ENCODE peak calls at places on chromosome 17, in four cellular contexts. V is cardiac muscle cell, E is adrenal gland, Q is fibroblast of lung. C is an unnamed sample.

GRCh38 chr17:4230142-4230541 is 33.6 kb downstream of the ANKFY1 start:
- DNase-seq in E (peak), V (peak), Q (peak), C (peak)

GRCh38 chr17:14019186-14019956 is 49.9 kb upstream of the COX10 start:
- DNase-seq in V (peak), Q (peak), E (no peak), C (no peak)

GRCh38 chr17:41377546-41377945 is 4.6 kb downstream of the KRT34 start:
- DNase-seq in E (no peak), Q (no peak), V (peak), C (no peak)

GRCh38 chr17:76528528-76529223 is 8.8 kb downstream of the CYGB start:
- DNase-seq in Q (peak), V (peak), E (no peak), C (no peak)

GRCh38 chr17:45759761-45760160 is 24.4 kb upstream of the CRHR1 start:
- DNase-seq in E (no peak), V (no peak), Q (no peak), C (no peak)

GRCh38 chr17:65078441-65079160 is 22.1 kb upstream of the GNA13 start:
- DNase-seq in V (peak), E (no peak), Q (peak), C (no peak)

GRCh38 chr17:42459983-42460300 is 1.3 kb downstream of the ATP6V0A1 start:
- DNase-seq in Q (peak), E (peak), V (peak), C (no peak)

GRCh38 chr17:16585796-16586195 is 16.8 kb upstream of the ZNF287 start:
- DNase-seq in E (no peak), V (peak), Q (peak), C (no peak)

GRCh38 chr17:46059457-46059856 is 60.4 kb downstream of the STH start:
- DNase-seq in E (no peak), V (no peak), Q (no peak), C (no peak)

GRCh38 chr17:36602030-36602737 is 801 bp downstream of the MRM1 start:
- DNase-seq in Q (no peak), E (no peak), V (peak), C (no peak)

GRCh38 chr17:32917842-32918241 is 10.1 kb upstream of the TMEM98 start:
- DNase-seq in Q (no peak), V (no peak), E (no peak), C (no peak)

GRCh38 chr17:59753522-59754467 is 46.3 kb downstream of the VMP1 start:
- DNase-seq in E (no peak), V (peak), Q (peak), C (no peak)

GRCh38 chr17:4175921-4176802 is 33.2 kb downstream of the CYB5D2 start:
- DNase-seq in V (no peak), E (no peak), Q (peak), C (no peak)

GRCh38 chr17:50922107-50922506 is 56.0 kb upstream of the TOB1 start:
- DNase-seq in V (no peak), Q (no peak), E (no peak), C (no peak)

GRCh38 chr17:16304832-16305231 is 48.4 kb downstream of the CENPV start:
- DNase-seq in E (no peak), V (peak), Q (peak), C (no peak)

GRCh38 chr17:40309938-40310510 is 1.0 kb downstream of the RARA start:
- DNase-seq in Q (no peak), E (no peak), V (no peak), C (no peak)

GRCh38 chr17:49443862-49444261 is 29.2 kb upstream of the PHB1 start:
- DNase-seq in Q (no peak), V (peak), E (no peak), C (no peak)

GRCh38 chr17:1779571-1780074 is 17.8 kb downstream of the SERPINF1 start:
- DNase-seq in E (peak), V (peak), Q (peak), C (peak)

GRCh38 chr17:69326302-69327059 is 452 bp downstream of the ABCA5 start:
- DNase-seq in Q (peak), V (peak), E (no peak), C (peak)

GRCh38 chr17:37446027-37446426 is 39.3 kb downstream of the TADA2A start:
- DNase-seq in V (no peak), Q (no peak), E (no peak), C (peak)

GRCh38 chr17:62792122-62792800 is 15.9 kb downstream of the MARCHF10 start:
- DNase-seq in V (peak), Q (peak), E (peak), C (no peak)

GRCh38 chr17:55238931-55239297 is 25.8 kb upstream of the HLF start:
- DNase-seq in Q (no peak), E (peak), V (no peak), C (peak)

GRCh38 chr17:70184770-70185169 is 15.4 kb downstream of the KCNJ2 start:
- DNase-seq in Q (peak), E (peak), V (peak), C (peak)

GRCh38 chr17:41382396-41382795 is 290 bp upstream of the KRT34 start:
- DNase-seq in V (no peak), Q (peak), E (no peak), C (no peak)

GRCh38 chr17:71208111-71208704 is 912.6 kb upstream of the SOX9 start:
- DNase-seq in E (no peak), Q (peak), V (peak), C (no peak)

GRCh38 chr17:77282524-77283515 is 142.1 kb downstream of the SEC14L1 start:
- DNase-seq in V (peak), E (no peak), Q (peak), C (no peak)

GRCh38 chr17:80791758-80792284 is 199.8 kb upstream of the CHMP6 start:
- DNase-seq in V (peak), Q (peak), E (peak), C (peak)

GRCh38 chr17:38730526-38731379 is 612 bp downstream of the CISD3 start:
- DNase-seq in V (peak), Q (peak), E (peak), C (no peak)

GRCh38 chr17:77353684-77354419 is 213.1 kb downstream of the SEC14L1 start:
- DNase-seq in E (no peak), Q (no peak), V (peak), C (no peak)

GRCh38 chr17:59812139-59812538 is 80.6 kb downstream of the TUBD1 start:
- DNase-seq in Q (no peak), E (no peak), V (no peak), C (no peak)

GRCh38 chr17:65688307-65688706 is 126.9 kb upstream of the AXIN2 start:
- DNase-seq in Q (no peak), E (no peak), V (no peak), C (no peak)

GRCh38 chr17:77370536-77370935 is 229.8 kb downstream of the SEC14L1 start:
- DNase-seq in Q (no peak), E (peak), V (no peak), C (no peak)

GRCh38 chr17:61005358-61005757 is 327.7 kb downstream of the BCAS3 start:
- DNase-seq in V (peak), E (no peak), Q (peak), C (no peak)

GRCh38 chr17:72400488-72400827 is 279.6 kb downstream of the SOX9 start:
- DNase-seq in V (no peak), Q (no peak), E (no peak), C (no peak)

GRCh38 chr17:63834431-63835166 is 7.1 kb upstream of the FTSJ3 start:
- DNase-seq in Q (peak), V (peak), E (peak), C (no peak)

GRCh38 chr17:16001498-16001897 is 1.9 kb downstream of the TTC19 start:
- DNase-seq in V (no peak), E (no peak), Q (no peak), C (no peak)

GRCh38 chr17:37301288-37301687 is 74.5 kb upstream of the C17orf78 start:
- DNase-seq in E (peak), Q (peak), V (peak), C (no peak)

GRCh38 chr17:72525225-72525988 is 404.6 kb downstream of the SOX9 start:
- DNase-seq in Q (no peak), E (no peak), V (no peak), C (no peak)

GRCh38 chr17:74497471-74497870 is 31.0 kb downstream of the CD300A start:
- DNase-seq in E (no peak), Q (no peak), V (no peak), C (no peak)

DNA sequence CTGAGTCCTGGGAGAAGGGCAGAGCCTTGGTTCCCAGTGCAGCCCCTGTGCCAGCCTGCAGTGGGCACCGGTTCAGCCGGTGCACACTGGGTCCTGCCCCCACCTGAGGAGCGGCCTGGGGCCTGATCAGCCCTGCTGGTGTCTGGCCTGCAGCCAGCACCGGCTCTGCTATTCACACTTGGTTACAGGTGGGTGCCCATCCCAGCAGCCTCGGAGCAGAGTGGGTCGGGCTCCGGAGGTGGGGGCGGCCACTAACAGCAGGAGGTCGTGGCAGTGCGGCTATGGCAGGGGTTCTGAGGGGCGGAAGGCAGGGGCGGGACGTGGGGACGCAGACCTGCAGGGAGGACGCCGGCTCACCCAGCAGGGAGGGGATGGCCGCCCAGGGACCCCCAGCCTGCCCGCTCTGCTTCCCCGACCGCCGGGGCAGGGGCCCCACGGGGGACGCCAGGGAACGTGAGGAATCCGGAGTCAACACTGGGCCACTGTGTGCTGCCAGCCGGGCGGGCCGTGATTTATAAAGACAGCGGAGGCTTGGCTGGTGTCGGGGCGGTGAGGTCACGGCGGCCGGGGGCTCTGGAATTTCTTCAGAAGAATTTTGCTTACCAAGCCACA is 20.3 kb downstream of the METRNL start:
- DNase-seq in E (peak), V (peak), Q (peak), C (no peak)
- TF ChIP-seq CTCF in E (no peak), V (no peak), Q (no peak), C (no peak)

GRCh38 chr17:19305761-19306159 is 56.8 kb downstream of the B9D1 start:
- DNase-seq in V (no peak), Q (no peak), E (no peak), C (no peak)

GRCh38 chr17:19309701-19310100 is 52.8 kb downstream of the B9D1 start:
- DNase-seq in Q (no peak), E (peak), V (no peak), C (no peak)

GRCh38 chr17:19306160-19307111 is 56.1 kb downstream of the B9D1 start:
- DNase-seq in E (no peak), Q (no peak), V (no peak), C (no peak)

GRCh38 chr17:19308398-19308797 is 54.1 kb downstream of the B9D1 start:
- DNase-seq in V (no peak), Q (no peak), E (no peak), C (no peak)

GRCh38 chr17:19307521-19307920 is 55.0 kb downstream of the B9D1 start:
- DNase-seq in V (no peak), Q (no peak), E (no peak), C (no peak)
- H3K4me3 ChIP-seq in V (no peak), Q (no peak), E (no peak), C (no peak)

GRCh38 chr17:5592382-5592781 is 8.1 kb upstream of the NLRP1 start:
- DNase-seq in E (no peak), Q (peak), V (peak), C (no peak)
- TF ChIP-seq CTCF in E (peak), Q (peak), V (peak), C (peak)

DNA sequence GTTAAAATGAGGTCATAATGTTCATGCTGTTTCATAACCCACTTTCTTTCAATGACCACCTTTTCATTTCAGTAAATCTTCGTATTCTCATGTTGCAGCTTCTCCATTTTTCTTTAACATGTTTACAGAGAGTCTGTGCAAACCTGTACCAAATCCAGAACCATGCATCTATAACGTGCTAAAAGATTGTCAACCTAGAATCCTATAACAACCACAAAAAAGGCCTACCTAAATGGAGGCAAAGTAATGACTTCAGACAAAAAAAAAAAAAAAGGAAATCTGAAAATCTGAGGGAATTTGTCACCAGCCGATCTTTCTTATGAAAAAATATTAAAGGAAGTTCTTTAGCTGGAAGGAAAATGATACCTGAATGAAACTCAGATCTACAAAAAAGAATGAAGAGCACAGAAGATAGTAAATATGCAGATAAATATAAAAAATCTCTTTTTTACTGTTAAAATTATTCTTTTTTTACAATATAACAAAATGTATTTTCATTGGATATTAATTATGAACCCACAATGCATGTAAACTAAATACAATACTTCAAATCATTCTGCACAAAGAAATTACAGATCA is 1.4 kb upstream of the SLFN11 start:
- DNase-seq in V (no peak), Q (no peak), E (no peak), C (no peak)
- H3K4me3 ChIP-seq in V (no peak), Q (peak), E (peak), C (peak)

DNA sequence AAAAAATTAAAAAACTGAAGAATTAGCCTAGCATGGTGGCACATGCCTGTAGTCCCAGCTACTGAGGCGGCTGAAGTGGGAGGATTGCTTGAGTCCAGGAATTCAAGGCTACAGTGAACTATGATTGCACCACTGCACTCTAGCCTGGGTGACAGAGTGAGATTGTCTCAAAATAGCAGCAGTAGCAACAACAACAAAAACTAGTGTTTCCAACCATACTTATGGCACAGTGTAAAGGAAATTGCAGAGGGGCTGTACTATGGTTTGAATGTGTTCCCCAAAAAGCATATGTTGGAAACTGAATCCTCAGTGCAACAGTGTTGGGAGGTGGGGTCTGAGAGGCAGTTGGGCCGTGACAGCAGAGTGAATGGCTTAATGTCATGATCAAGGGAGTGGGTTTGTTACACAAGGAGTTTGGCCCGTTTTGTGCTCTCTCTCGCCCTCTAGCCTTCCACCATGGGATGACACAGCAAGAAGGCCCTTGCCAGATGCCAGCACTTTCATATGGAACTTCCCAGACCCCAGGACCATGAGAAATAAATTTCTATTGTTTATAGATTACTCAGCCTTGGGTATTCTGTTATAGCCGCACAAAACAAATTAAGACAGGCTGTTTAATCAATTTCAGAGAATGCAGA is 70.0 kb downstream of the PGS1 start:
- DNase-seq in V (peak), Q (no peak), E (no peak), C (no peak)
- TF ChIP-seq CTCF in V (peak), Q (peak), E (no peak), C (peak)

DNA sequence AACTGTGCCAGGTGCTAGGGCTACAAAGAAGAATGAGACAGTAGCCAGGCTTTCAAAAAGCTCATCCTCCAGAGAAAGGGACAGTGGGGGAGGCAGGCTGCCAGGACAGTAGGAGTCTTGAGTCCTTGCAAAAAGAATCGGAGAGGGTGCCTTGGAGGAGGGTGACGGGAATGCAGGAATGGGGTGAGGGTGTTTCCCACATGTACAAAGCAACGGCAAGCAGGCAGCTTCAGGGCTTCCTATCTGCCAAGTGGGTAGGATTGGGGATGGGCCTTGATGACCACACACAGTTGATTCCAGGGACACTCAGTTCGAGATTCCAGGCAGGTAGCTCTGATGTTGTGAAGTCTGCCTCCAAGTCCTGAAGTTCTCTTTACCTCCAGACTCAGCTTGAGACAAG is 54.4 kb downstream of the C17orf67 start:
- DNase-seq in Q (no peak), V (no peak), E (no peak), C (no peak)
- H3K4me3 ChIP-seq in Q (no peak), V (no peak), E (no peak), C (no peak)